ENCODE peak calls at places on chromosomes 5 and 9, in five cellular contexts. I, Y, U, O and B are unnamed samples.

GRCh38 chr9:121360975-121361374 is 9.1 kb downstream of the STOM start:
- DNase-seq in O (no peak), I (no peak), U (no peak), Y (no peak), B (no peak)

GRCh38 chr5:25107878-25108277 is 463.1 kb upstream of the CDH10 start:
- DNase-seq in Y (no peak), I (no peak), O (no peak), U (no peak), B (no peak)

GRCh38 chr9:134656334-134657034 is 14.9 kb downstream of the COL5A1 start:
- DNase-seq in O (no peak), U (no peak), I (no peak), Y (peak), B (no peak)

GRCh38 chr9:122370869-122371467 is at the start of gene PTGS1:
- DNase-seq in U (peak), I (no peak), O (no peak), Y (peak), B (no peak)

GRCh38 chr9:14343948-14344547 is 30.1 kb upstream of the NFIB start:
- DNase-seq in Y (peak), O (no peak), U (no peak), I (no peak), B (no peak)

GRCh38 chr9:133644968-133645765 is 9.0 kb downstream of the DBH start:
- DNase-seq in Y (no peak), O (no peak), U (no peak), I (no peak), B (no peak)

GRCh38 chr9:693460-694390 is 147.8 kb upstream of the DMRT1 start:
- DNase-seq in I (no peak), O (no peak), U (no peak), Y (peak), B (no peak)

GRCh38 chr5:156137482-156137881 is 189.5 kb upstream of the SGCD start:
- DNase-seq in O (no peak), Y (no peak), I (no peak), U (no peak), B (no peak)

GRCh38 chr9:76114144-76114543 is 223.7 kb downstream of the PCSK5 start:
- DNase-seq in Y (no peak), O (no peak), I (no peak), U (no peak), B (no peak)

GRCh38 chr9:6567140-6567591 is 78.4 kb downstream of the GLDC start:
- DNase-seq in I (peak), U (no peak), Y (no peak), O (no peak), B (no peak)

GRCh38 chr5:139650689-139651501 is 2.7 kb downstream of the CXXC5 start:
- DNase-seq in Y (peak), O (peak), I (no peak), U (peak), B (no peak)

GRCh38 chr9:135088979-135089847 is 1.7 kb downstream of the OLFM1 start:
- DNase-seq in I (no peak), Y (no peak), O (no peak), U (no peak), B (no peak)

GRCh38 chr5:147898875-147899401 is 7.4 kb downstream of the C5orf46 start:
- DNase-seq in Y (no peak), I (no peak), O (no peak), U (no peak), B (no peak)

GRCh38 chr5:39209924-39210323 is 9.4 kb downstream of the FYB1 start:
- DNase-seq in O (no peak), Y (no peak), I (no peak), U (no peak), B (no peak)

GRCh38 chr5:181186902-181187499 is 18.0 kb downstream of the TRIM7 start:
- DNase-seq in Y (peak), U (no peak), I (no peak), O (no peak), B (no peak)

GRCh38 chr5:181187500-181188213 is 17.3 kb downstream of the TRIM7 start:
- DNase-seq in Y (peak), U (peak), O (peak), I (no peak), B (no peak)

GRCh38 chr5:181189962-181190710 is 14.9 kb downstream of the TRIM7 start:
- DNase-seq in I (no peak), U (no peak), Y (peak), O (no peak), B (no peak)

GRCh38 chr5:181189363-181189961 is 15.5 kb downstream of the TRIM7 start:
- DNase-seq in U (no peak), O (no peak), I (no peak), Y (peak), B (no peak)

DNA sequence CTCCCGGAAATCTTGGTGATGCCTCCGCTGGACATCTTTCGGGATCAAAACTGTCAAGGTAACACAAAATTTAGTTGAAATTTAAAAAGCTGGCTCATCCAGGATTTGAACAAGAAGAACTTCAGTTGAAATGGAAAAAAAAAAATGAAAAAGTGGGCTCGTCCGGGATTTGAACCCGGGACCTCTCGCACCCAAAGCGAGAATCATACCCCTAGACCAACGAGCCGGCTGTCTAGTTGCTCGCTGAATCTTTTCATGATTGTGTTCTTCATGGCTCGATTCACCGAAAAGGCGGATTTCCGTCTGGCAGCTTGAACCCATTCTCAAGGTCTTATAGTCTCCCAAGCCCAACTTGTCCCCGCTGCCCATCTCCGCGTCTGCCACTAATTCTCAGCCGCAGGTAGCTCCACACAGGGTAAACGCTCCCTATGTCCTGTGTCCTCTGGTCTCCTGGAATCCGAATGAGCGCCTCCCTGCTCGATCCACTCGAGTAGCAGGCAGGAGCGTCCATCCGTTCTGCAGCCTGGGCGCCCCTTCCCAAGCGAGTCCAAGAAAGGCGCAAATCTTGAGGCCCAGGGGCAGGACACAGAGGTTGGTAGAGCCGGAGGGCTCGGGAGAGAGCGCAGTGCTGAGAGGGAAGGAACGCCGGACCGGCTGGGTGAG is 16.2 kb downstream of the TRIM7 start:
- DNase-seq in Y (peak), O (peak), U (no peak), I (no peak), B (peak)
- TF ChIP-seq JUNB in Y (no peak), O (no peak), U (no peak), I (no peak), B (no peak)

GRCh38 chr5:146027746-146028145 is 77.6 kb downstream of the PLAC8L1 start:
- DNase-seq in O (no peak), Y (no peak), I (peak), U (no peak), B (no peak)
- TF ChIP-seq JUNB in O (no peak), Y (no peak), I (no peak), U (no peak), B (no peak)

GRCh38 chr5:77849308-77849900 is 73.3 kb upstream of the TBCA start:
- DNase-seq in U (no peak), I (no peak), Y (peak), O (no peak), B (no peak)

GRCh38 chr5:77846422-77847128 is 70.4 kb upstream of the TBCA start:
- DNase-seq in O (no peak), Y (peak), I (no peak), U (no peak), B (no peak)

GRCh38 chr5:77847129-77847460 is 71.0 kb upstream of the TBCA start:
- DNase-seq in I (no peak), U (no peak), O (no peak), Y (no peak), B (no peak)

GRCh38 chr5:77845273-77845646 is 69.1 kb upstream of the TBCA start:
- DNase-seq in I (no peak), U (no peak), O (no peak), Y (no peak), B (no peak)

GRCh38 chr5:77847814-77848290 is 71.7 kb upstream of the TBCA start:
- DNase-seq in I (no peak), U (no peak), Y (peak), O (no peak), B (no peak)
- TF ChIP-seq JUNB in I (no peak), U (no peak), Y (no peak), O (no peak), B (no peak)

GRCh38 chr5:135151256-135151655 is 117.2 kb upstream of the PITX1 start:
- DNase-seq in U (no peak), O (no peak), Y (no peak), I (no peak), B (no peak)
- TF ChIP-seq JUNB in U (no peak), O (no peak), Y (no peak), I (no peak), B (no peak)

DNA sequence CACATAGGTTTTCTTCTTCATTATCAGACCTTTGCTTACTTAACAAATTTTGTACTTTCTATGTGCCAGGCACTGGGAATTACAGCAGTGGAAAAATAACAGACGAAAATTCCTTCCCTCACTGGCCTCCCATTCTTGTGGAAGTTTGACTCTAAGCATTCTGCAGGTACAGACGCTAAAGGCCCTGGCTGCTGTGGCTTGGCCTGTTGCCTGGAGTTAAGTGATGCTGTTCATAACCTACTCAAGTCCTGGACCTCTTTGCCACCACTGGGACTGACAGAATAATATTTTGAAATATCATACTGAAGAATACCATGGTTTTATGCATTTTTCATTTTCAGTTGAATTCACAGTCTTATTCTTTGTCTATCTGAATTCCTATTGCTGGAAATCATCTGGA is 97.3 kb upstream of the SPATA31C2 start:
- DNase-seq in Y (no peak), U (no peak), I (no peak), O (no peak), B (no peak)
- TF ChIP-seq JUNB in Y (no peak), U (no peak), I (no peak), O (no peak), B (no peak)

DNA sequence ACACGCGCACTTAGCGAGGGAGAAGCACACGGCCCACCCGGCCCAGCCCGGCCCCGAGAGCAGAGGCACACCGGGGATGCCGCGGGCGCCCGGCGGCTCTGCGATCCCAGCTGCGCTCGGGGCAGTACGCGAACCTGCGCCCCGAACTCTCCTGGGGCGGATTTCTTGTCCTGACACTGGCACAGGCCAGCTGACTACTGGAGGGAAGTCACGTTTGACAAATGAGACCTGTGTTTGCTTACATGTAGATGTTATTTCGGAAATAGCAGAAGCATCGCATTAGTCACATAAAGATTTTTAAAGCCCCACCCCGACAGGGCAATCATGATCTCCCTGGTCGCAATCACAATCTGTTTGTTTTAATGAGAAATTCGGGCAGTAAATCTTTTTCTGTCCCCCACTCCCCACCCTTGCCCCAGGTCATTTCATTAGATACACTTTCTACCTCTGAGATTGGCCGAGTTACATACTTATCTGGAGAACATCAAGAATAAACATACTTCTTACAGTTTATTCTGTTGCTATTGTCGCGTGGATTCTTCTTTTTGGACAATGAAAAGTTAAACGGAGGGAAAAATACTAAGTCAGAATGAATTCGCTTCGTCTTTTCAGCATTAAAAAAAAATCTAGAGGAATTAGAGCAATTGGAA is 518.9 kb downstream of the CTNND2 start:
- DNase-seq in I (no peak), Y (peak), U (no peak), O (no peak), B (no peak)
- TF ChIP-seq JUNB in I (no peak), Y (no peak), U (no peak), O (no peak), B (no peak)

DNA sequence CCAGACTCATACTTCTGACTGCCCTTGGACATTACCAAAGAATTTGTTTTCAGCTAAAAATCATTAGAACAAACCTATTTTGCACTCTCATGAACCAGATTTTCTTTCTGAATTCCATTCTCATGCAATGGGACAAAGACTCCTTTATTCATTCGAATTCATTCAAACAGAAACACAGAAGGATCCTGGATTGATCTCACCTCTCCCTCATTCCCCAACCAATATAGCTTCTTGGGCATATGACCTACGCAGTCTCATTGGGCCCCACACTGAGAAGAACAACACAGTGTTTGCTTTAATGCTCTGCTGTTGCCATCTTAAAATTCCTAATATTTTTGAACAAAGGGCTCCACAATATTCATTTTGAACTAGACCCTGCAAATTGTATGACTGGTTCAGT is 392.4 kb downstream of the CTNND2 start:
- DNase-seq in U (no peak), Y (no peak), O (peak), I (no peak), B (no peak)
- TF ChIP-seq JUNB in U (no peak), Y (no peak), O (no peak), I (no peak), B (no peak)

DNA sequence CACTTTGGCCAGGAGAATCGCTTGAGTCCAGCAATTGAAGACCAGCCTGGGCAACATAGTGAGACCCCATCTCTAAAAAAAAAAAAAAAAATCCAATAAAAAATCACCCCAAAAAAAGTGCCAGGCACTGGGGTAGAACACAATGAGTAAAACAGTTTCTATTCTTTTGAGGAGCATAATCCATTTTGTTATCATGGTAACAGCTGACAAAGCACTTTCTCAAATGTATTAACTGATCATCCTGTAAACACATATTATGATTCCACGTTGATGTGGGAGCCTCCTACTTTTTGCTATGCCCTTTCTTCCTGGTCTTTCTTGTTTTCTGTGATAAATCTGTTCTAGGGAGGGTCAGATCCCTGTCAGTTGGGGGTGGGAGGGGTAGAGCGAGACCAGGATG is 20.7 kb upstream of the FAM13B start:
- DNase-seq in U (no peak), Y (no peak), O (no peak), I (no peak), B (no peak)
- TF ChIP-seq JUNB in U (no peak), Y (no peak), O (no peak), I (no peak), B (no peak)